ENCODE peak calls at places on chromosomes 13 and 19, in seven cellular contexts. G, R, V, A, X, N and E are unnamed samples.

GRCh38 chr19:45402469-45403070 is 2.3 kb downstream of the PPP1R13L start:
- DNase-seq in G (peak; percentile 33), R (no peak), V (peak; percentile 34), A (no peak), X (no peak), N (no peak), E (peak; percentile 84)

GRCh38 chr13:99926014-99926731 is 45.4 kb downstream of the ZIC5 start:
- DNase-seq in G (no peak), R (no peak), V (no peak), A (peak; percentile 14), X (no peak), N (no peak), E (peak; percentile 18)

GRCh38 chr19:47036233-47036651 is 12.2 kb downstream of the TMEM160 start:
- DNase-seq in G (no peak), R (no peak), V (no peak), A (no peak), X (no peak), N (peak; percentile 21), E (no peak)

GRCh38 chr19:1081301-1082164 is 13.6 kb downstream of the POLR2E start:
- DNase-seq in G (peak; percentile 29), R (no peak), V (no peak), A (no peak), X (no peak), N (no peak), E (no peak)

GRCh38 chr19:12880551-12881171 is 588 bp downstream of the DNASE2 start:
- DNase-seq in G (no peak), R (no peak), V (peak; percentile 41), A (peak; percentile 17), X (no peak), N (peak; percentile 34), E (peak; percentile 52)

GRCh38 chr19:7524523-7524922 is 2.1 kb downstream of the MCOLN1 start:
- DNase-seq in G (no peak), R (no peak), V (no peak), A (no peak), X (no peak), N (no peak), E (no peak)

GRCh38 chr13:102913924-102914628 is 68.2 kb downstream of the ERCC5 start:
- DNase-seq in G (no peak), R (no peak), V (peak; percentile 55), A (peak; percentile 61), X (no peak), N (no peak), E (no peak)

GRCh38 chr19:44752123-44752815 is 3.8 kb downstream of the BCL3 start:
- DNase-seq in G (no peak), R (no peak), V (no peak), A (no peak), X (no peak), N (no peak), E (no peak)

GRCh38 chr19:51108805-51109146 is 567 bp upstream of the CTU1 start:
- DNase-seq in G (no peak), R (no peak), V (no peak), A (no peak), X (no peak), N (no peak), E (no peak)

GRCh38 chr19:4763021-4763420 is 28.5 kb upstream of the FEM1A start:
- DNase-seq in G (no peak), R (no peak), V (no peak), A (no peak), X (no peak), N (no peak), E (no peak)

GRCh38 chr13:73722120-73722519 is 412.1 kb downstream of the KLF12 start:
- DNase-seq in G (no peak), R (no peak), V (peak; percentile 49), A (peak; percentile 46), X (no peak), N (no peak), E (no peak)

GRCh38 chr13:79485014-79485441 is 4.1 kb downstream of the NDFIP2 start:
- DNase-seq in G (peak; percentile 23), R (no peak), V (peak; percentile 75), A (peak; percentile 61), X (no peak), N (no peak), E (no peak)

GRCh38 chr19:42555317-42555716 is 27.0 kb upstream of the CEACAM1 start:
- DNase-seq in G (no peak), R (no peak), V (no peak), A (no peak), X (no peak), N (no peak), E (no peak)

GRCh38 chr19:1401138-1401888 is at the start of gene GAMT:
- DNase-seq in G (peak; percentile 69), R (peak; percentile 28), V (peak; percentile 42), A (no peak), X (no peak), N (peak; percentile 74), E (peak; percentile 83)

GRCh38 chr19:38550376-38550775 is 67.4 kb downstream of the MAP4K1 start:
- DNase-seq in G (no peak), R (no peak), V (no peak), A (no peak), X (no peak), N (no peak), E (no peak)

GRCh38 chr19:54654447-54655321 is 8.1 kb upstream of the LILRB4 start:
- DNase-seq in G (no peak), R (no peak), V (no peak), A (no peak), X (no peak), N (peak; percentile 74), E (no peak)
- H3K9me3 ChIP-seq in G (no peaks in the 10 kb centered on the region), R (no peaks in the 10 kb centered on the region), V (no peaks in the 10 kb centered on the region), A (no peaks in the 10 kb centered on the region), X (no peaks in the 10 kb centered on the region), N (no peaks in the 10 kb centered on the region), E (no peaks in the 10 kb centered on the region)

GRCh38 chr13:49219647-49220034 is 497 bp upstream of the MLNR start:
- DNase-seq in G (no peak), R (no peak), V (no peak), A (no peak), X (no peak), N (no peak), E (no peak)

GRCh38 chr13:49217962-49218492 is 2.1 kb upstream of the MLNR start:
- DNase-seq in G (no peak), R (no peak), V (no peak), A (no peak), X (no peak), N (no peak), E (no peak)

GRCh38 chr13:49218493-49219051 is 1.6 kb upstream of the MLNR start:
- DNase-seq in G (no peak), R (no peak), V (peak; percentile 32), A (peak; percentile 28), X (no peak), N (no peak), E (no peak)

GRCh38 chr13:49220035-49220855 is at the start of gene MLNR:
- DNase-seq in G (peak; percentile 54), R (no peak), V (peak; percentile 49), A (peak; percentile 33), X (no peak), N (no peak), E (no peak)

DNA sequence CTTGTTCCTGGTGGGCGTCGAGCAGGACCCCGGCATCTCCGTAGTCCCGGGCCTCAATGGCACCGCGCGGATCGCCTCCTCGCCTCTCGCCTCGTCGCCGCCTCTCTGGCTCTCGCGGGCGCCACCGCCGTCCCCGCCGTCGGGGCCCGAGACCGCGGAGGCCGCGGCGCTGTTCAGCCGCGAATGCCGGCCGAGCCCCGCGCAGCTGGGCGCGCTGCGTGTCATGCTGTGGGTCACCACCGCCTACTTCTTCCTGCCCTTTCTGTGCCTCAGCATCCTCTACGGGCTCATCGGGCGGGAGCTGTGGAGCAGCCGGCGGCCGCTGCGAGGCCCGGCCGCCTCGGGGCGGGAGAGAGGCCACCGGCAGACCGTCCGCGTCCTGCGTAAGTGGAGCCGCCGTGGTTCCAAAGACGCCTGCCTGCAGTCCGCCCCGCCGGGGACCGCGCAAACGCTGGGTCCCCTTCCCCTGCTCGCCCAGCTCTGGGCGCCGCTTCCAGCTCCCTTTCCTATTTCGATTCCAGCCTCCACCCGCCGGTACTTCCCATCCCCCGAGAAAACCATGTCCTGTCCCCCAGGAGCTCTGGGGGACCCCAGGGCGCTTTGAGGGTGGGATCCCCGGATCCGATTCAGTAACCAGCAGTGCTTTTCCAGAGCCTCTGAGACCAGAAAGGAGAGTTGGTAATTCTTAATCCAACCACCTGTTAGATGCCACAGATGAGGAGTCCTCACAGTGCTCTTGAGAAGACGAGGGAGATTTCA is 897 bp downstream of the MLNR start:
- DNase-seq in G (no peak), R (no peak), V (no peak), A (no peak), X (no peak), N (no peak), E (no peak)
- H3K27me3 ChIP-seq in G (no peaks in the 10 kb centered on the region), R (peaks cover 25% of the 10 kb centered on the region), V (peaks cover 100% of the 10 kb centered on the region), A (peaks cover 57% of the 10 kb centered on the region), X (peaks cover 7% of the 10 kb centered on the region), N (no peaks in the 10 kb centered on the region), E (peaks cover 12% of the 10 kb centered on the region)

GRCh38 chr19:18921593-18921992 is 2.1 kb downstream of the DDX49 start:
- DNase-seq in G (no peak), R (no peak), V (no peak), A (no peak), X (no peak), N (no peak), E (no peak)

GRCh38 chr19:18919895-18920204 is 335 bp downstream of the DDX49 start:
- DNase-seq in G (no peak), R (no peak), V (no peak), A (no peak), X (no peak), N (peak; percentile 13), E (no peak)

GRCh38 chr19:18924684-18925213 is 5.2 kb downstream of the DDX49 start:
- DNase-seq in G (no peak), R (no peak), V (no peak), A (no peak), X (no peak), N (no peak), E (no peak)

GRCh38 chr19:18920400-18920799 is 885 bp downstream of the DDX49 start:
- DNase-seq in G (no peak), R (no peak), V (no peak), A (no peak), X (no peak), N (no peak), E (peak; percentile 25)

GRCh38 chr19:18922228-18922985 is 2.9 kb downstream of the DDX49 start:
- DNase-seq in G (no peak), R (no peak), V (no peak), A (no peak), X (no peak), N (no peak), E (peak; percentile 26)
- H3K36me3 ChIP-seq in G (peaks cover 45% of the 10 kb centered on the region), R (peaks cover 41% of the 10 kb centered on the region), V (peaks cover 13% of the 10 kb centered on the region), A (peaks cover 20% of the 10 kb centered on the region), X (peaks cover 49% of the 10 kb centered on the region), N (peaks cover 9% of the 10 kb centered on the region), E (peaks cover 3% of the 10 kb centered on the region)

GRCh38 chr13:19062019-19062646 is 119.5 kb downstream of the TUBA3C start:
- DNase-seq in G (no peak), R (no peak), V (no peak), A (no peak), X (no peak), N (no peak), E (peak; percentile 40)

GRCh38 chr13:19059016-19059780 is 122.4 kb downstream of the TUBA3C start:
- DNase-seq in G (no peak), R (no peak), V (no peak), A (no peak), X (no peak), N (no peak), E (no peak)

GRCh38 chr13:19061278-19061677 is 120.3 kb downstream of the TUBA3C start:
- DNase-seq in G (no peak), R (no peak), V (no peak), A (no peak), X (no peak), N (no peak), E (no peak)

GRCh38 chr13:19060311-19061002 is 121.2 kb downstream of the TUBA3C start:
- DNase-seq in G (no peak), R (no peak), V (no peak), A (no peak), X (no peak), N (no peak), E (no peak)

GRCh38 chr13:19062801-19063200 is 118.8 kb downstream of the TUBA3C start:
- DNase-seq in G (no peak), R (no peak), V (no peak), A (no peak), X (no peak), N (no peak), E (no peak)
- H3K9me3 ChIP-seq in G (no peaks in the 10 kb centered on the region), R (no peaks in the 10 kb centered on the region), V (no peaks in the 10 kb centered on the region), A (no peaks in the 10 kb centered on the region), X (no peaks in the 10 kb centered on the region), N (no peaks in the 10 kb centered on the region), E (no peaks in the 10 kb centered on the region)